ENCODE peak calls at places on chromosomes 4 and X, in six cellular contexts. C is NCI-H2081; G is midbrain; Z is stimulated activated effector memory CD8-positive, alpha-beta T cell treated with anti-CD3 and anti-CD28 coated beads, Interleukin-12 subunit alpha, Interleukin-12 subunit beta, amount 100 ng/mL, for 72 hours; E is SJCRH30; J is naive thymus-derived CD4-positive, alpha-beta T cell. B is an unnamed sample.

GRCh38 chr4:147289181-147289580 is 191.7 kb upstream of the EDNRA start:
- DNase-seq in G (no peak), Z (no peak), J (no peak), C (no peak), E (no peak), B (no peak)

GRCh38 chrX:103741879-103742278 is 31.2 kb downstream of the TMEM31 start:
- DNase-seq in J (no peak), E (no peak), Z (no peak), G (no peak), C (no peak), B (no peak)

GRCh38 chr4:108849611-108850406 is 87.0 kb upstream of the ETNPPL start:
- DNase-seq in Z (no peak), J (peak; percentile 35), C (no peak), G (no peak), E (peak; percentile 15), B (peak; percentile 32)

GRCh38 chr4:112112590-112113170 is 32.6 kb upstream of the FAM241A start:
- DNase-seq in C (no peak), J (no peak), E (no peak), G (no peak), Z (no peak), B (peak; percentile 21)

GRCh38 chr4:4839471-4839810 is 20.0 kb upstream of the MSX1 start:
- DNase-seq in E (no peak), C (no peak), G (no peak), Z (no peak), J (no peak), B (no peak)

GRCh38 chr4:70948665-70949284 is 44.7 kb upstream of the DCK start:
- DNase-seq in E (no peak), C (no peak), G (no peak), Z (no peak), J (no peak), B (no peak)

GRCh38 chrX:54093159-54093558 is 48.9 kb upstream of the PHF8 start:
- DNase-seq in G (no peak), E (no peak), Z (no peak), C (no peak), J (no peak), B (no peak)

GRCh38 chrX:13463608-13464007 is 105.8 kb upstream of the EGFL6 start:
- DNase-seq in J (no peak), E (peak; percentile 93), Z (no peak), C (peak; percentile 66), G (no peak), B (peak; percentile 77)

GRCh38 chr4:177441061-177441802 is 1.0 kb downstream of the AGA start:
- DNase-seq in G (peak; percentile 48), E (no peak), J (peak; percentile 31), Z (peak; percentile 66), C (no peak), B (peak; percentile 53)

GRCh38 chr4:94298725-94299252 is 43.8 kb downstream of the HPGDS start:
- DNase-seq in C (no peak), E (no peak), Z (no peak), G (no peak), J (no peak), B (no peak)

GRCh38 chr4:127131527-127131926 is 501.2 kb upstream of the INTU start:
- DNase-seq in G (no peak), J (no peak), Z (no peak), C (peak; percentile 10), E (no peak), B (no peak)

GRCh38 chr4:90293320-90293719 is 166.1 kb downstream of the CCSER1 start:
- DNase-seq in J (no peak), G (no peak), E (no peak), C (no peak), Z (no peak), B (peak; percentile 43)

GRCh38 chr4:74838746-74839370 is 44.5 kb upstream of the BTC start:
- DNase-seq in E (no peak), C (no peak), Z (no peak), G (no peak), J (no peak), B (peak; percentile 71)

GRCh38 chr4:17811078-17811603 is 362 bp downstream of the NCAPG start:
- DNase-seq in C (no peak), J (no peak), Z (no peak), G (no peak), E (no peak), B (no peak)

GRCh38 chrX:3939967-3940610 is 226.6 kb upstream of the PRKX start:
- DNase-seq in Z (no peak), E (no peak), J (peak; percentile 22), G (peak; percentile 13), C (no peak), B (peak; percentile 36)

GRCh38 chrX:46433892-46434291 is 111.3 kb downstream of the ZNF674 start:
- DNase-seq in C (no peak), Z (no peak), E (no peak), J (no peak), G (no peak), B (peak; percentile 13)

GRCh38 chrX:71998836-71999509 is 88.3 kb downstream of the NHSL2 start:
- DNase-seq in Z (peak; percentile 53), E (no peak), G (peak; percentile 9), C (peak; percentile 37), J (peak; percentile 39), B (peak; percentile 36)

GRCh38 chrX:7412840-7413239 is 264.9 kb upstream of the PUDP start:
- DNase-seq in E (no peak), J (no peak), G (no peak), C (no peak), Z (no peak), B (no peak)

GRCh38 chr4:38178666-38178995 is 218.4 kb downstream of the PTTG2 start:
- DNase-seq in E (no peak), Z (no peak), G (no peak), C (no peak), J (no peak), B (no peak)

GRCh38 chr4:31655328-31655727 is 935.2 kb downstream of the PCDH7 start:
- DNase-seq in E (no peak), C (no peak), J (no peak), Z (no peak), G (no peak), B (peak; percentile 7)

GRCh38 chr4:88522702-88523324 is 763 bp downstream of the PYURF start:
- DNase-seq in G (peak; percentile 28), E (peak; percentile 60), C (no peak), J (peak; percentile 20), Z (no peak), B (peak; percentile 49)

GRCh38 chr4:110904435-110905050 is 281.7 kb upstream of the PITX2 start:
- DNase-seq in E (no peak), C (no peak), Z (no peak), G (no peak), J (no peak), B (peak; percentile 22)

GRCh38 chr4:98710831-98711230 is 52.4 kb upstream of the TSPAN5 start:
- DNase-seq in E (no peak), Z (no peak), J (no peak), C (no peak), G (no peak), B (no peak)

GRCh38 chr4:186485621-186486062 is 69.7 kb downstream of the MTNR1A start:
- DNase-seq in C (no peak), Z (no peak), E (peak; percentile 22), J (no peak), G (peak; percentile 46), B (no peak)

GRCh38 chr4:75729836-75730235 is 5.5 kb downstream of the USO1 start:
- DNase-seq in J (no peak), C (no peak), E (no peak), G (no peak), Z (no peak), B (no peak)

GRCh38 chr4:37981844-37982720 is 21.9 kb downstream of the PTTG2 start:
- DNase-seq in E (no peak), J (no peak), Z (no peak), G (no peak), C (no peak), B (peak; percentile 18)

GRCh38 chrX:64894454-64895038 is 81.7 kb downstream of the ZC4H2 start:
- DNase-seq in E (peak; percentile 59), J (peak; percentile 29), C (no peak), G (no peak), Z (peak; percentile 49), B (no peak)

GRCh38 chr4:93791570-93792195 is 36.9 kb upstream of the ATOH1 start:
- DNase-seq in C (peak; percentile 27), Z (peak; percentile 52), E (peak; percentile 43), G (peak; percentile 68), J (no peak), B (peak; percentile 49)

GRCh38 chrX:151384807-151385206 is 12.2 kb upstream of the VMA21 start:
- DNase-seq in C (no peak), J (no peak), G (peak; percentile 7), E (peak; percentile 13), Z (no peak), B (no peak)

GRCh38 chr4:109878355-109878754 is 30.4 kb downstream of the LRIT3 start:
- DNase-seq in E (no peak), Z (no peak), C (no peak), G (no peak), J (no peak), B (no peak)

GRCh38 chrX:66676413-66676812 is 37.5 kb upstream of the EDA2R start:
- DNase-seq in E (no peak), Z (no peak), C (no peak), G (no peak), J (no peak), B (peak; percentile 90)

GRCh38 chr4:111802191-111802590 is 343.1 kb upstream of the FAM241A start:
- DNase-seq in E (no peak), C (no peak), G (no peak), J (no peak), Z (no peak), B (no peak)

GRCh38 chr4:11805837-11806236 is 377.1 kb upstream of the HS3ST1 start:
- DNase-seq in E (no peak), Z (no peak), G (peak; percentile 27), C (peak; percentile 35), J (no peak), B (peak; percentile 84)